ENCODE peak calls at places on chromosomes 13 and 19, in seven cellular contexts. I is stimulated activated CD4-positive, alpha-beta T cell treated with anti-CD3 and anti-CD28 coated beads, Interleukin-12 subunit alpha, Interleukin-12 subunit beta, amount 100 ng/mL, for 48 hours; Z is cardiac fibroblast; V is CD4-positive, CD25-positive, alpha-beta regulatory T cell; J is IMR-90; U is substantia nigra; B is AG04449. P is an unnamed sample.

GRCh38 chr19:34282611-34283519 is 28.5 kb downstream of the GARRE1 start:
- DNase-seq in I (no peak), Z (no peak), V (no peak), J (no peak), U (no peak), B (no peak), P (no peak)

GRCh38 chr13:90640976-90641375 is 706.5 kb upstream of the MIR17HG start:
- DNase-seq in I (no peak), Z (peak; percentile 74), V (no peak), J (no peak), U (no peak), B (no peak), P (no peak)

GRCh38 chr13:32454886-32455593 is 27.1 kb upstream of the N4BP2L1 start:
- DNase-seq in I (no peak), Z (no peak), V (no peak), J (no peak), U (no peak), B (no peak), P (no peak)

GRCh38 chr19:13881692-13882418 is 4.9 kb downstream of the NANOS3 start:
- DNase-seq in I (no peak), Z (peak; percentile 46), V (no peak), J (peak; percentile 39), U (no peak), B (no peak), P (no peak)

GRCh38 chr19:48844472-48844871 is 8.2 kb upstream of the HSD17B14 start:
- DNase-seq in I (no peak), Z (peak; percentile 51), V (no peak), J (peak; percentile 68), U (no peak), B (no peak), P (no peak)

GRCh38 chr13:51637852-51638496 is 53.7 kb downstream of the WDFY2 start:
- DNase-seq in I (no peak), Z (no peak), V (no peak), J (no peak), U (no peak), B (no peak), P (no peak)

GRCh38 chr13:77055158-77055557 is 28.2 kb upstream of the FBXL3 start:
- DNase-seq in I (no peak), Z (no peak), V (no peak), J (no peak), U (no peak), B (no peak), P (no peak)

GRCh38 chr13:34931572-34931971 is 10.5 kb upstream of the NBEA start:
- DNase-seq in I (no peak), Z (peak; percentile 14), V (no peak), J (peak; percentile 3), U (no peak), B (no peak), P (no peak)

P was measured in iPS DF 6.9.